ENCODE peak calls at places on chromosome 1, in eight cellular contexts. One of them, this sample, is unnamed. For H3K27me3, the result is how much of the 10 kb centered on the place peaks cover.

GRCh38 chr1:164380893-164381292 is 178.1 kb upstream of the PBX1 start:
- DNase-seq in right atrium auricular region: no peak
- DNase-seq in tibial nerve: no peak
- DNase-seq in heart right ventricle: no peak
- DNase-seq in psoas muscle: peak
- DNase-seq in endodermal cell: no peak
- DNase-seq in GM23248: peak
- DNase-seq in pancreas: no peak
- DNase-seq in this sample: peak

GRCh38 chr1:150974580-150975478 is at the start of gene CERS2:
- DNase-seq in right atrium auricular region: peak
- DNase-seq in tibial nerve: peak
- DNase-seq in heart right ventricle: peak
- DNase-seq in psoas muscle: peak
- DNase-seq in endodermal cell: peak
- DNase-seq in GM23248: peak
- DNase-seq in pancreas: peak
- DNase-seq in this sample: peak

GRCh38 chr1:23793018-23793781 is 2.3 kb downstream of the LYPLA2 start:
- DNase-seq in right atrium auricular region: no peak
- DNase-seq in tibial nerve: no peak
- DNase-seq in heart right ventricle: no peak
- DNase-seq in psoas muscle: peak
- DNase-seq in endodermal cell: no peak
- DNase-seq in GM23248: peak
- DNase-seq in pancreas: peak
- DNase-seq in this sample: no peak

GRCh38 chr1:31396633-31397351 is 16.2 kb upstream of the SERINC2 start:
- DNase-seq in right atrium auricular region: no peak
- DNase-seq in tibial nerve: no peak
- DNase-seq in heart right ventricle: no peak
- DNase-seq in psoas muscle: no peak
- DNase-seq in endodermal cell: no peak
- DNase-seq in GM23248: peak
- DNase-seq in pancreas: no peak
- DNase-seq in this sample: no peak

GRCh38 chr1:24558902-24559791 is 3.3 kb downstream of the NCMAP start:
- DNase-seq in right atrium auricular region: no peak
- DNase-seq in tibial nerve: peak
- DNase-seq in heart right ventricle: peak
- DNase-seq in psoas muscle: peak
- DNase-seq in endodermal cell: peak
- DNase-seq in GM23248: peak
- DNase-seq in pancreas: peak
- DNase-seq in this sample: peak

GRCh38 chr1:61978866-61979265 is 215.8 kb upstream of the L1TD1 start:
- DNase-seq in right atrium auricular region: no peak
- DNase-seq in tibial nerve: no peak
- DNase-seq in heart right ventricle: no peak
- DNase-seq in psoas muscle: no peak
- DNase-seq in endodermal cell: no peak
- DNase-seq in GM23248: no peak
- DNase-seq in pancreas: no peak
- DNase-seq in this sample: no peak

GRCh38 chr1:36232212-36233031 is 8.2 kb downstream of the THRAP3 start:
- DNase-seq in right atrium auricular region: no peak
- DNase-seq in tibial nerve: no peak
- DNase-seq in heart right ventricle: no peak
- DNase-seq in psoas muscle: no peak
- DNase-seq in endodermal cell: no peak
- DNase-seq in GM23248: no peak
- DNase-seq in pancreas: no peak
- DNase-seq in this sample: no peak

GRCh38 chr1:8431028-8431427 is 113.1 kb downstream of the SLC45A1 start:
- DNase-seq in right atrium auricular region: no peak
- DNase-seq in tibial nerve: no peak
- DNase-seq in heart right ventricle: no peak
- DNase-seq in psoas muscle: no peak
- DNase-seq in endodermal cell: peak
- DNase-seq in GM23248: no peak
- DNase-seq in pancreas: no peak
- DNase-seq in this sample: no peak

GRCh38 chr1:40951943-40952743 is 27.4 kb upstream of the CTPS1 start:
- DNase-seq in right atrium auricular region: peak
- DNase-seq in tibial nerve: peak
- DNase-seq in heart right ventricle: peak
- DNase-seq in psoas muscle: peak
- DNase-seq in endodermal cell: peak
- DNase-seq in GM23248: peak
- DNase-seq in pancreas: peak
- DNase-seq in this sample: peak

GRCh38 chr1:161956097-161956496 is 67.6 kb downstream of the OLFML2B start:
- DNase-seq in right atrium auricular region: no peak
- DNase-seq in tibial nerve: no peak
- DNase-seq in heart right ventricle: no peak
- DNase-seq in psoas muscle: no peak
- DNase-seq in endodermal cell: no peak
- DNase-seq in GM23248: peak
- DNase-seq in pancreas: no peak
- DNase-seq in this sample: no peak

GRCh38 chr1:5640845-5641244 is 351.4 kb downstream of the NPHP4 start:
- DNase-seq in right atrium auricular region: no peak
- DNase-seq in tibial nerve: no peak
- DNase-seq in heart right ventricle: no peak
- DNase-seq in psoas muscle: no peak
- DNase-seq in endodermal cell: peak
- DNase-seq in GM23248: no peak
- DNase-seq in pancreas: no peak
- DNase-seq in this sample: no peak

GRCh38 chr1:28449904-28450303 is 55.9 kb upstream of the RCC1 start:
- DNase-seq in right atrium auricular region: no peak
- DNase-seq in tibial nerve: no peak
- DNase-seq in heart right ventricle: no peak
- DNase-seq in psoas muscle: no peak
- DNase-seq in endodermal cell: no peak
- DNase-seq in GM23248: peak
- DNase-seq in pancreas: no peak
- DNase-seq in this sample: no peak

GRCh38 chr1:31707711-31708110 is 3.9 kb upstream of the COL16A1 start:
- DNase-seq in right atrium auricular region: no peak
- DNase-seq in tibial nerve: no peak
- DNase-seq in heart right ventricle: no peak
- DNase-seq in psoas muscle: no peak
- DNase-seq in endodermal cell: peak
- DNase-seq in GM23248: peak
- DNase-seq in pancreas: no peak
- DNase-seq in this sample: no peak

GRCh38 chr1:11790880-11791715 is 14.7 kb downstream of the MTHFR start:
- DNase-seq in right atrium auricular region: peak
- DNase-seq in tibial nerve: peak
- DNase-seq in heart right ventricle: peak
- DNase-seq in psoas muscle: peak
- DNase-seq in endodermal cell: no peak
- DNase-seq in GM23248: peak
- DNase-seq in pancreas: peak
- DNase-seq in this sample: peak
- H3K4me3 ChIP-seq in right atrium auricular region: peak
- H3K4me3 ChIP-seq in tibial nerve: no peak
- H3K4me3 ChIP-seq in heart right ventricle: no peak
- H3K4me3 ChIP-seq in psoas muscle: peak
- H3K4me3 ChIP-seq in endodermal cell: no peak
- H3K4me3 ChIP-seq in GM23248: peak
- H3K4me3 ChIP-seq in pancreas: no peak
- H3K4me3 ChIP-seq in this sample: peak

GRCh38 chr1:37294096-37294495 is 180.3 kb upstream of the ZC3H12A start:
- DNase-seq in right atrium auricular region: no peak
- DNase-seq in tibial nerve: no peak
- DNase-seq in heart right ventricle: no peak
- DNase-seq in psoas muscle: no peak
- DNase-seq in endodermal cell: no peak
- DNase-seq in GM23248: no peak
- DNase-seq in pancreas: no peak
- DNase-seq in this sample: no peak

GRCh38 chr1:37288900-37289299 is 185.5 kb upstream of the ZC3H12A start:
- DNase-seq in right atrium auricular region: no peak
- DNase-seq in tibial nerve: no peak
- DNase-seq in heart right ventricle: no peak
- DNase-seq in psoas muscle: no peak
- DNase-seq in endodermal cell: no peak
- DNase-seq in GM23248: no peak
- DNase-seq in pancreas: no peak
- DNase-seq in this sample: no peak

GRCh38 chr1:37292789-37293188 is 181.6 kb upstream of the ZC3H12A start:
- DNase-seq in right atrium auricular region: no peak
- DNase-seq in tibial nerve: no peak
- DNase-seq in heart right ventricle: no peak
- DNase-seq in psoas muscle: no peak
- DNase-seq in endodermal cell: no peak
- DNase-seq in GM23248: no peak
- DNase-seq in pancreas: no peak
- DNase-seq in this sample: no peak

GRCh38 chr1:37298769-37299168 is 175.6 kb upstream of the ZC3H12A start:
- DNase-seq in right atrium auricular region: no peak
- DNase-seq in tibial nerve: no peak
- DNase-seq in heart right ventricle: no peak
- DNase-seq in psoas muscle: no peak
- DNase-seq in endodermal cell: no peak
- DNase-seq in GM23248: no peak
- DNase-seq in pancreas: no peak
- DNase-seq in this sample: no peak

GRCh38 chr1:37294514-37294913 is 179.9 kb upstream of the ZC3H12A start:
- DNase-seq in right atrium auricular region: no peak
- DNase-seq in tibial nerve: no peak
- DNase-seq in heart right ventricle: no peak
- DNase-seq in psoas muscle: no peak
- DNase-seq in endodermal cell: no peak
- DNase-seq in GM23248: no peak
- DNase-seq in pancreas: no peak
- DNase-seq in this sample: no peak
- H3K27me3 ChIP-seq in right atrium auricular region: under half
- H3K27me3 ChIP-seq in tibial nerve: under half
- H3K27me3 ChIP-seq in heart right ventricle: half or more
- H3K27me3 ChIP-seq in psoas muscle: under half
- H3K27me3 ChIP-seq in endodermal cell: under half
- H3K27me3 ChIP-seq in GM23248: under half
- H3K27me3 ChIP-seq in pancreas: under half
- H3K27me3 ChIP-seq in this sample: under half

GRCh38 chr1:44659566-44659965 is 14.7 kb downstream of the TMEM53 start:
- DNase-seq in right atrium auricular region: no peak
- DNase-seq in tibial nerve: no peak
- DNase-seq in heart right ventricle: no peak
- DNase-seq in psoas muscle: no peak
- DNase-seq in endodermal cell: no peak
- DNase-seq in GM23248: no peak
- DNase-seq in pancreas: no peak
- DNase-seq in this sample: no peak

GRCh38 chr1:44662683-44663030 is 11.6 kb downstream of the TMEM53 start:
- DNase-seq in right atrium auricular region: no peak
- DNase-seq in tibial nerve: no peak
- DNase-seq in heart right ventricle: no peak
- DNase-seq in psoas muscle: no peak
- DNase-seq in endodermal cell: no peak
- DNase-seq in GM23248: no peak
- DNase-seq in pancreas: no peak
- DNase-seq in this sample: no peak

GRCh38 chr1:44661786-44662682 is 12.2 kb downstream of the TMEM53 start:
- DNase-seq in right atrium auricular region: no peak
- DNase-seq in tibial nerve: no peak
- DNase-seq in heart right ventricle: no peak
- DNase-seq in psoas muscle: no peak
- DNase-seq in endodermal cell: no peak
- DNase-seq in GM23248: no peak
- DNase-seq in pancreas: no peak
- DNase-seq in this sample: no peak

GRCh38 chr1:44655609-44656008 is 18.7 kb downstream of the TMEM53 start:
- DNase-seq in right atrium auricular region: no peak
- DNase-seq in tibial nerve: no peak
- DNase-seq in heart right ventricle: no peak
- DNase-seq in psoas muscle: peak
- DNase-seq in endodermal cell: peak
- DNase-seq in GM23248: peak
- DNase-seq in pancreas: no peak
- DNase-seq in this sample: no peak

DNA sequence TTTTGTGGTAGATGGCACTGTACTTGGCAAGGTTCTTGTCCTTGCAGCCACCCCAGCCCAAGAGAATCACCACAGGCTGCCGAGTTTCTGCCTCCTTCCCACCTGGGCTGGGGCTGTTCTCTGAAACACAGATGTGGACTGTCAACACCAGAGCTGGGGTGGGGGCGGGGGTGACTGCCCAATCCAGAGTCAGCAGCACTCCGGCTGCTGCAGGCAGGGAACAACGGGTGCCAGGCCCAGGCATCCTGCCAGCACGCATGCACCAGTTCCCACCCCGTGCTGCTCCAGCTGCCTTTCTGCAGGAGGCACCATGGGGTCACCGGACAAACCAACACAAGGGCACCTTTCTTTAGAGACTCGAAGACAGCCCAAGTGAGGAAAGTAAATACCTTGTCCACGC is 14.1 kb downstream of the TMEM53 start:
- DNase-seq in right atrium auricular region: peak
- DNase-seq in tibial nerve: no peak
- DNase-seq in heart right ventricle: peak
- DNase-seq in psoas muscle: peak
- DNase-seq in endodermal cell: no peak
- DNase-seq in GM23248: no peak
- DNase-seq in pancreas: peak
- DNase-seq in this sample: no peak
- H3K27ac ChIP-seq in right atrium auricular region: peak
- H3K27ac ChIP-seq in tibial nerve: no peak
- H3K27ac ChIP-seq in heart right ventricle: peak
- H3K27ac ChIP-seq in psoas muscle: no peak
- H3K27ac ChIP-seq in endodermal cell: no peak
- H3K27ac ChIP-seq in GM23248: no peak
- H3K27ac ChIP-seq in pancreas: peak
- H3K27ac ChIP-seq in this sample: no peak

DNA sequence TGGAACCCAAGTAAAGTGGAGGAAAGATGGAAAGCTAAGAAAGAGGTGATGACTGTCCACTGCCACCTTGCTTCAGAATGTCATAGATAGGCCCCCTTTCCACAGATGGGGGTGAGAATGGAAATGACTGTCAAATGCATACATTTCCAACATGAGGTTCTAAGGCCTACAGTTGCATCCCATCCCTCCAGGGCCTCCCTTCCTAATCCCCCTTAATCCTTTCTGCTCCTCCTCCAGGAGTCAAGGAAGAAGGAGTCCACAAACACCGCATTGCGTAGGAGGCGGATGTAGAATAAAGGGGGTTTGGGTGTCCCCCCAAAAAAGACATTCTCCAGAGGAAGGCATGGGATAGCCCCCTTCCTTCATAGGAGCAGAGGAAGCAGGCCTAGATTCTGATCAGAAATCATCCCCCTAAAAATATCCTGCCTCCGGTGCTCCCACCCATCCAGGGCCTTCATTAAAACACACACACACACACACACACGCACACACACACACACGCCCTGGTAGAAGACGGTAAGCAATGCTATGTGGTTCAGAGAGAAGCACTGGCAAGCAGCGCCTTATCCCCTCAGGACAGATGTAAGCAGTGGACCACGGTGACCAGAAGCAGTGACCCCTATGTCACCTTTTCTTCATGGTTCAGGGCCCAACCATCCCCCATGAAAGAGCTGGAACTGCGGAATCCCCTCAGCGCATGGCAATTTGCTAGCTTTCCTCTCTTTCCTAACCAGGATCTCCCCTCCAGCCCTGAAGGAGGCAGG is 2.0 kb downstream of the SV2A start:
- DNase-seq in right atrium auricular region: no peak
- DNase-seq in tibial nerve: no peak
- DNase-seq in heart right ventricle: no peak
- DNase-seq in psoas muscle: no peak
- DNase-seq in endodermal cell: no peak
- DNase-seq in GM23248: no peak
- DNase-seq in pancreas: no peak
- DNase-seq in this sample: no peak
- H3K4me3 ChIP-seq in right atrium auricular region: no peak
- H3K4me3 ChIP-seq in tibial nerve: no peak
- H3K4me3 ChIP-seq in heart right ventricle: no peak
- H3K4me3 ChIP-seq in psoas muscle: no peak
- H3K4me3 ChIP-seq in endodermal cell: no peak
- H3K4me3 ChIP-seq in GM23248: no peak
- H3K4me3 ChIP-seq in pancreas: no peak
- H3K4me3 ChIP-seq in this sample: peak

This sample was measured in tibial artery.